ENCODE peak calls at places on chromosomes 3 and 15, in seven cellular contexts. J, Q, C, K, V, I and S are unnamed samples.

GRCh38 chr3:24684506-24685023 is 189.9 kb upstream of the THRB start:
- DNase-seq in J (no peak), Q (peak; percentile 45), C (no peak), K (no peak), V (no peak), I (no peak), S (peak; percentile 72)

GRCh38 chr3:41265823-41266273 is 66.5 kb downstream of the CTNNB1 start:
- DNase-seq in J (peak; percentile 90), Q (no peak), C (no peak), K (peak; percentile 41), V (no peak), I (no peak), S (no peak)

GRCh38 chr3:127326341-127326740 is 38.5 kb upstream of the PRR20G start:
- DNase-seq in J (no peak), Q (no peak), C (no peak), K (no peak), V (no peak), I (no peak), S (no peak)

GRCh38 chr15:78873796-78874761 is 1.4 kb downstream of the MORF4L1 start:
- DNase-seq in J (peak; percentile 22), Q (no peak), C (no peak), K (peak; percentile 51), V (peak; percentile 30), I (no peak), S (peak; percentile 40)

GRCh38 chr3:174355505-174355904 is 503.6 kb upstream of the NAALADL2 start:
- DNase-seq in J (peak; percentile 28), Q (no peak), C (peak; percentile 21), K (peak; percentile 28), V (peak; percentile 56), I (no peak), S (peak; percentile 85)

GRCh38 chr3:71879089-71879488 is 94.1 kb upstream of the PROK2 start:
- DNase-seq in J (no peak), Q (no peak), C (no peak), K (no peak), V (no peak), I (peak; percentile 44), S (peak; percentile 65)

GRCh38 chr15:43779016-43779415 is 2.2 kb upstream of the ELL3 start:
- DNase-seq in J (no peak), Q (no peak), C (no peak), K (no peak), V (no peak), I (no peak), S (no peak)

GRCh38 chr3:197891-198491 is 1.4 kb downstream of the CHL1 start:
- DNase-seq in J (no peak), Q (peak; percentile 28), C (peak; percentile 21), K (no peak), V (no peak), I (peak; percentile 58), S (peak; percentile 12)

GRCh38 chr3:98855811-98856400 is 45.6 kb downstream of the DCBLD2 start:
- DNase-seq in J (peak; percentile 94), Q (no peak), C (no peak), K (peak; percentile 25), V (no peak), I (no peak), S (no peak)

GRCh38 chr3:109257269-109257668 is 59.0 kb downstream of the DPPA2 start:
- DNase-seq in J (peak; percentile 43), Q (no peak), C (no peak), K (peak; percentile 96), V (peak; percentile 75), I (no peak), S (no peak)

GRCh38 chr3:109265300-109265699 is 51.0 kb downstream of the DPPA2 start:
- DNase-seq in J (no peak), Q (no peak), C (no peak), K (peak; percentile 24), V (no peak), I (no peak), S (no peak)

GRCh38 chr15:87121357-87121756 is 1041.7 kb downstream of the AGBL1 start:
- DNase-seq in J (no peak), Q (no peak), C (no peak), K (peak; percentile 48), V (no peak), I (no peak), S (peak; percentile 28)

GRCh38 chr3:174204765-174205164 is 654.4 kb upstream of the NAALADL2 start:
- DNase-seq in J (no peak), Q (no peak), C (no peak), K (no peak), V (no peak), I (no peak), S (no peak)

GRCh38 chr15:93296786-93297500 is 207.9 kb upstream of the RGMA start:
- DNase-seq in J (no peak), Q (no peak), C (no peak), K (no peak), V (no peak), I (no peak), S (no peak)

GRCh38 chr15:43977072-43977884 is 150.5 kb downstream of the WDR76 start:
- DNase-seq in J (no peak), Q (no peak), C (no peak), K (no peak), V (no peak), I (no peak), S (peak; percentile 85)

GRCh38 chr3:165643433-165643824 is 193.8 kb downstream of the BCHE start:
- DNase-seq in J (peak; percentile 70), Q (no peak), C (no peak), K (peak; percentile 64), V (no peak), I (no peak), S (no peak)

GRCh38 chr3:172176385-172176784 is 137.0 kb downstream of the FNDC3B start:
- DNase-seq in J (no peak), Q (no peak), C (no peak), K (no peak), V (no peak), I (no peak), S (no peak)

GRCh38 chr3:37945803-37946530 is 44.6 kb upstream of the VILL start:
- DNase-seq in J (peak; percentile 67), Q (no peak), C (no peak), K (peak; percentile 82), V (peak; percentile 85), I (peak; percentile 42), S (peak; percentile 69)

GRCh38 chr15:50051811-50052419 is 67.1 kb downstream of the ATP8B4 start:
- DNase-seq in J (peak; percentile 91), Q (peak; percentile 41), C (peak; percentile 48), K (peak; percentile 88), V (peak; percentile 46), I (no peak), S (peak; percentile 66)

GRCh38 chr3:117892431-117892841 is 1142.2 kb downstream of the IGSF11 start:
- DNase-seq in J (peak; percentile 75), Q (no peak), C (no peak), K (peak; percentile 27), V (no peak), I (no peak), S (no peak)

GRCh38 chr3:197154-197855 is 742 bp downstream of the CHL1 start:
- DNase-seq in J (no peak), Q (peak; percentile 66), C (peak; percentile 40), K (no peak), V (no peak), I (peak; percentile 81), S (peak; percentile 19)

GRCh38 chr3:52722491-52722890 is 16.6 kb downstream of the SPCS1 start:
- DNase-seq in J (no peak), Q (no peak), C (no peak), K (no peak), V (peak; percentile 30), I (no peak), S (no peak)

GRCh38 chr15:23395832-23396231 is 41.3 kb downstream of the GOLGA8S start:
- DNase-seq in J (no peak), Q (no peak), C (no peak), K (no peak), V (no peak), I (no peak), S (no peak)

GRCh38 chr15:64883097-64883581 is 28.6 kb upstream of the ANKDD1A start:
- DNase-seq in J (peak; percentile 33), Q (no peak), C (no peak), K (peak; percentile 61), V (no peak), I (no peak), S (no peak)

DNA sequence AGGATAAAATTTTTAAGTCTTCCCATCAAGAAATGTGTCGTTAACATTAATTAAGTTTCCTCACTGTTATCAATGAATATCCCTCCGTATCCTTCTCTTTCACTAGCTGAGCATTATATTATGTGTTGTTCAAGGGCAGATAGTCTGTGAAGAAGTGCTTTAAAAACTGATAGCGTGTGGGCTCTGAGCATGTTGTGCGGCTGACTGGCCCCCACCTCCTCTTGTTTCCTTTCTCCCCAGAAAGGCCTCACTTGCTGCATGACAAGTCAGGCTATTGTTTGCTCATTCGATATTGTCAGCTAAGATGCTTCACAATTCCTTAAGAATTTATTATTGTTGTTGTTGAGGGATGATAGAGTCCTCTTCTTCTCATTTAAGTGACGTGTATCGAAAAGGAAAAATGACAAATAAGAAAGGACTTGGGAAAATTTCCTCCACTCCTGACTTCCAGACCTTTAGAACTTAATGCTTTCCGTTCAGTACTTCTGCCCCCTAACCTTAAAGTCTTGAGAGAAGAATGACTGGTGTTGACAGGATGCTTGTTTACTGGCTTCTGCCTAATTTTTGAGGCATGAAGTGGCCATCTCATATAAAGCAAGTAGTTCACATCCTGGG is 298.3 kb downstream of the LPP start:
- DNase-seq in J (no peak), Q (no peak), C (no peak), K (no peak), V (no peak), I (no peak), S (no peak)
- H3K4me2 ChIP-seq in J (no peak overlapping the region), Q (no peak overlapping the region), C (no peak overlapping the region), K (no peak overlapping the region), V (no peak overlapping the region), I (no peak overlapping the region), S (no peak overlapping the region)

DNA sequence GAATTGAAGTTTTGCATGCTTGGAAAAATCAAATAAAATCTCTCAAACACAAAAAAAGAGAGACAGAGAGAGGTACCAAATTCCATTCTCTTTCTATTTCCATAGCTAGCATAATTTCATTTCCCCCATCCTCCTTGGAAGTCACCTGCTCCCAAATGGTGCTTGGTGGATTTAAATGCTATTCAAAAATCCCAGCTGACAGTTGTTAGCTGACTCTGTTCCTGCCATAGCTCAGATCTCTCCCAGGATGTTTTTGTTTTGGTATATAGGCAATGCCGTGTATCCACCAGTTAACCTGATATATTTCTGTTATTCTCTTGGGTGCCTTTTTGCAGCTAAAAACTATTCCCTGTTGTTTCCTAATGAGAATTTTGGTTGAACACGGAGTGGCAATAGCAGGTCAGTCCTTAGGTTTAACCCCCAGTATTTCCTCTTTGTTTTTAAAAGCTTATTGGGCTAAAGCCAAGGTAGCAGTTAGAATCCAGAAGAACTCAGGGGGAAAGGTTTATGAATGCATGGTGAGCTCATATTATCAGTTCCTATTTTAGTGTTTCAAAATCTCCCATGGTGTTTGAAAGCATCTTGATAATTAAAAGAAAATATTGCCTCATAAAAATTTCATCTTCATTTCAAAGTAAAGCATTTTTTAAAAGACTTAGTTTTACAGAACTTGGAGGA is 240.0 kb upstream of the GBE1 start:
- DNase-seq in J (no peak), Q (no peak), C (no peak), K (no peak), V (no peak), I (no peak), S (no peak)
- H3K18ac ChIP-seq in J (no peak overlapping the region), Q (no peak overlapping the region), C (no peak overlapping the region), K (no peak overlapping the region), V (no peak overlapping the region), I (no peak overlapping the region), S (no peak overlapping the region)

GRCh38 chr15:85545185-85545584 is 164.8 kb downstream of the AKAP13 start:
- DNase-seq in J (peak; percentile 33), Q (no peak), C (no peak), K (peak; percentile 86), V (no peak), I (no peak), S (no peak)
- H3K4me2 ChIP-seq in J (peak overlapping the region; percentile 36), Q (no peak overlapping the region), C (no peak overlapping the region), K (no peak overlapping the region), V (no peak overlapping the region), I (no peak overlapping the region), S (no peak overlapping the region)

GRCh38 chr3:21533047-21533446 is 218.0 kb downstream of the ZNF385D start:
- DNase-seq in J (no peak), Q (no peak), C (no peak), K (no peak), V (no peak), I (no peak), S (no peak)
- H3K18ac ChIP-seq in J (no peak overlapping the region), Q (no peak overlapping the region), C (no peak overlapping the region), K (no peak overlapping the region), V (no peak overlapping the region), I (no peak overlapping the region), S (no peak overlapping the region)